ENCODE peak calls at places on chromosomes 16 and 17, in four cellular contexts. R is stomach, Y is fibroblast of the aortic adventitia, B is type B pancreatic cell. P is an unnamed sample.

GRCh38 chr16:23509441-23509754 is 896 bp downstream of the GGA2 start:
- DNase-seq in Y (no peak), B (no peak), R (no peak), P (no peak)

GRCh38 chr16:89505204-89506112 is 2.7 kb upstream of the SPG7 start:
- DNase-seq in B (no peak), Y (peak), R (peak), P (no peak)

GRCh38 chr17:5610956-5611355 is 26.6 kb upstream of the NLRP1 start:
- DNase-seq in R (no peak), Y (no peak), B (no peak), P (no peak)

GRCh38 chr16:71431991-71432390 is 9.9 kb downstream of the TLE7 start:
- DNase-seq in R (no peak), B (no peak), Y (no peak), P (no peak)

GRCh38 chr16:57601801-57602478 is 26.5 kb upstream of the ADGRG1 start:
- DNase-seq in R (no peak), Y (no peak), B (no peak), P (peak)

GRCh38 chr17:48002920-48003685 is 32.2 kb downstream of the CDK5RAP3 start:
- DNase-seq in B (no peak), R (no peak), Y (no peak), P (no peak)

GRCh38 chr17:77119668-77120301 is 21.0 kb upstream of the SEC14L1 start:
- DNase-seq in R (no peak), Y (no peak), B (no peak), P (no peak)

GRCh38 chr17:4968166-4968915 is 724 bp upstream of the SPAG7 start:
- DNase-seq in R (no peak), B (no peak), Y (peak), P (no peak)

GRCh38 chr16:75265911-75266701 is 14.7 kb upstream of the BCAR1 start:
- DNase-seq in R (peak), Y (peak), B (peak), P (peak)

GRCh38 chr16:89764711-89765201 is 43.4 kb downstream of the ZNF276 start:
- DNase-seq in B (no peak), R (peak), Y (no peak), P (no peak)

GRCh38 chr16:70778901-70779309 is 22.1 kb downstream of the VAC14 start:
- DNase-seq in R (no peak), B (peak), Y (peak), P (peak)

GRCh38 chr16:16073884-16074781 is 124.7 kb downstream of the ABCC1 start:
- DNase-seq in B (no peak), R (peak), Y (peak), P (peak)

GRCh38 chr17:2214047-2214717 is 89.4 kb downstream of the SMG6 start:
- DNase-seq in Y (peak), R (no peak), B (no peak), P (no peak)

GRCh38 chr17:21815352-21816063 is 123.2 kb downstream of the KCNJ18 start:
- DNase-seq in B (no peak), R (no peak), Y (no peak), P (no peak)

GRCh38 chr16:27706803-27707685 is 157.1 kb downstream of the KATNIP start:
- DNase-seq in B (no peak), R (no peak), Y (no peak), P (no peak)

GRCh38 chr17:57464191-57464864 is 208.0 kb downstream of the MSI2 start:
- DNase-seq in Y (no peak), B (no peak), R (no peak), P (no peak)

GRCh38 chr16:58620396-58620795 is 9.2 kb downstream of the CNOT1 start:
- DNase-seq in Y (no peak), B (no peak), R (no peak), P (no peak)

GRCh38 chr17:16922386-16923096 is 49.4 kb downstream of the TNFRSF13B start:
- DNase-seq in B (no peak), Y (no peak), R (no peak), P (no peak)

GRCh38 chr17:50166518-50167181 is 845 bp downstream of the SGCA start:
- DNase-seq in Y (no peak), B (no peak), R (no peak), P (no peak)

GRCh38 chr16:72658888-72659717 is 388.8 kb downstream of the ZFHX3 start:
- DNase-seq in B (no peak), R (no peak), Y (no peak), P (no peak)

GRCh38 chr17:10059684-10060211 is 138.7 kb downstream of the GAS7 start:
- DNase-seq in R (no peak), Y (peak), B (no peak), P (no peak)

GRCh38 chr16:5450435-5451104 is 353.0 kb upstream of the EEF2KMT start:
- DNase-seq in R (no peak), Y (no peak), B (no peak), P (no peak)

GRCh38 chr17:67260051-67260987 is 15.3 kb upstream of the HELZ start:
- DNase-seq in B (no peak), Y (peak), R (no peak), P (no peak)

GRCh38 chr17:951388-952132 is 28.0 kb downstream of the NXN start:
- DNase-seq in R (no peak), B (peak), Y (peak), P (peak)

GRCh38 chr17:31572341-31572740 is 180.9 kb downstream of the RAB11FIP4 start:
- DNase-seq in Y (no peak), B (no peak), R (no peak), P (no peak)

GRCh38 chr16:86563489-86564345 is 2.9 kb upstream of the FOXC2 start:
- DNase-seq in B (peak), Y (peak), R (peak), P (peak)

GRCh38 chr17:22470411-22471175 is 778.3 kb downstream of the KCNJ18 start:
- DNase-seq in B (no peak), R (no peak), Y (no peak), P (peak)

GRCh38 chr16:3070608-3071111 is 5.2 kb downstream of the IL32 start:
- DNase-seq in Y (no peak), R (no peak), B (no peak), P (no peak)

GRCh38 chr17:74085434-74085833 is 118.0 kb upstream of the RPL38 start:
- DNase-seq in B (no peak), R (no peak), Y (no peak), P (no peak)

GRCh38 chr16:12609937-12610699 is 193.6 kb downstream of the CPPED1 start:
- DNase-seq in Y (no peak), B (no peak), R (no peak), P (peak)

GRCh38 chr17:7045492-7046126 is 1.7 kb upstream of the SLC16A11 start:
- DNase-seq in R (peak), B (no peak), Y (peak), P (no peak)
- TF ChIP-seq CTCF in R (peak), B (peak), Y (peak), P (peak)

GRCh38 chr17:44916781-44917241 is 1.5 kb upstream of the GFAP start:
- DNase-seq in R (no peak), B (no peak), Y (peak), P (no peak)
- TF ChIP-seq CTCF in R (no peak), B (no peak), Y (no peak), P (no peak)

GRCh38 chr17:62966426-62967110 is 533 bp downstream of the TANC2 start:
- DNase-seq in B (no peak), R (peak), Y (no peak), P (no peak)

GRCh38 chr17:62965149-62965648 is 836 bp upstream of the TANC2 start:
- DNase-seq in B (no peak), R (no peak), Y (no peak), P (no peak)

GRCh38 chr17:62964506-62964905 is 1.5 kb upstream of the TANC2 start:
- DNase-seq in B (no peak), Y (no peak), R (no peak), P (no peak)

GRCh38 chr17:62967111-62967449 is 1.0 kb downstream of the TANC2 start:
- DNase-seq in B (no peak), R (no peak), Y (no peak), P (no peak)

DNA sequence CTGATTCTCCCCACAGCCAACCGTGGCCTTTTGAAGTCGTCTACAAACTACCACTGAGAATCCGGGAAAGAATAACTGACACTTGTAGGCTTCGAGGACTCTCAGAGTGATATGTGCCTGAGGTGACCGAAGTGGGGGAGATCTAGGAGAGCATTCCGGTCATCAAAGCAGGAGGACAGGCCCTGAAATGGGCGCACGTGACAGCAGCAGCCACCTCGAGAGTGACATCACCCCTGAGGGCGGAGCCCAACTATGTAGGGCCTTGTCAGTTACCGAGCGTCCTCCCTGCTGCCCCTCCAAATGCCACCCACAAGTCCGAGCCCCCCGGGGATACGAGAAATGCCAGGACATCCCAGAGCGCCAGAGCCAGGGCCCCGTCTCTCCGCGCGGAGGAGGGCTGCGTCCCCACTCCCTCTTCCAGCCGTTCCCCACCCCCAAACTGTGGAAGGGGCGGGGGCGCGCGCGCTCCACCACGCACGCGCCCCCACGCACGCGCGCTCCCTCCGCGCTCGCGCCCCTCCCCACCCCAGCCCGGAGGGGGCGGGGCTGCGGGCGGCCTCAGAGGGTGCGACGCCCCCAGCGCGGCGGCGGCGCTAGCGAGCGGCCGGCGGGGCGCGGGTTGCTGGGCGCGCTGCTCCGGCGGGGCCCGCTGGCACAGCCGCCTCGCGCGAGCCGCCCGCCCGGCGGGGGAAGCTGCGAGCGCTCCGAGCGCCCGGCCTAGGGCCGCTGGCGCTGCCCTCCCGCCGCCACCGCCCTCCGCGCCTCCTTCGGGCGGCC is at the start of gene TANC2:
- DNase-seq in B (peak), R (peak), Y (peak), P (peak)
- TF ChIP-seq CTCF in B (no peak), R (no peak), Y (no peak), P (no peak)

DNA sequence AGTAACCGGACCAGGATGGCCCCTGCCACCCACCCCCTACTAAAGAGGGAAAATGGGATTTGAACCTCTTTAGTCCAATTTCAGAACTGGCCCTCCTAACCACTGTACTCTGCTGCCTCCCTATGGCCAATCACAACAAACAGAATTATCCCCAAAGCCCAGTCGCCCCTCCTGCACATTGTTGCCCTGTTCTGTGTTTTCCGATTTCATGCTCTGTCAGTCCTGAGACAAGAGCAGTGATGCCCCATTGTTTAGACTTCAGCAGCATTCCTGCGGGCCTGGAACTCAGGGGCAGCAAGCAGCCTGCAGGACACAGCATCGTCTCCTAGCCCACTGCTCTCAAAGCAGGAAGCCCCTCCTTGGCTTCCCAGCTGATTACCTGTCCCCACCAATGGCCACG is 20.5 kb upstream of the KLHL11 start:
- DNase-seq in B (no peak), R (no peak), Y (no peak), P (no peak)
- TF ChIP-seq CTCF in B (peak), R (no peak), Y (peak), P (peak)

DNA sequence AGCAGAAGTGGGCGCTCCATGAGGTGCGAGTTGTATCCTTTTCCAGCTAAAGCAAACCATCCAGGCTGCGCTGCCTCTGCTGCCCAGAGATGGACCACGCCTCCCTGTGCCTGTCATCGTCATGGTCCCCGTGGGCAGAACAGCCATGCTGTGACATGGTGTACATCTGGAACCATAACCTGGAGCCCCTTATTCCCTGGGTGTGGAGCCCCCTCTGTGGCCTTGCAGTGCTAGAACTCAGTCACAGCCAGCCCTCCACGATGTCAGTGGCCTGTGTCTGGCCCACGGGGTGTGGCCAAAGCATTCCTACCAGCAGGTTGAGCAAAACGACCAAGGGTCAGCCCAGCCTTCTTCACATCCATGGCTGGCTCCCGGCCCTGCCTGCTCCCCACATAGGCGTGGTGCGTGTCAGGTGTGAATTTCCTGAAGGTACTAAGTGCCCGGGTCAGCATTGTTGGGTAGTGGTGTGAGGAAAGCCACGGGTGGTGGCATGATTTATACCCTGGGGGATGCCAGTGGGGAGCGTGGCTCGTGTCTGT is 22.7 kb upstream of the JPT2 start:
- DNase-seq in B (no peak), R (no peak), Y (no peak), P (no peak)
- TF ChIP-seq CTCF in B (no peak), R (no peak), Y (no peak), P (no peak)

P was measured in osteocyte.